ENCODE peak calls at places on chromosome 1, in eight cellular contexts. D is stimulated activated naive B cell treated with anti-CD40 and anti-IgM and Interleukin-4, amounts not matched to agents 10 μg/mL and 1 μg/mL and 100 μg/mL, for 72 hours; I is activated T-cell treated with anti-CD3 and anti-CD28 coated beads, Interleukin-2, amount 50 U/mL, for 48 hours; M is tibial nerve; T is posterior vena cava; Z is stimulated activated CD8-positive, alpha-beta memory T cell treated with anti-CD3 and anti-CD28 coated beads, Interleukin-7, amount 100 ng/mL, for 4 hours; F is neural progenitor cell; A is mammary epithelial cell. U is an unnamed sample.

GRCh38 chr1:235503333-235504121 is 725 bp downstream of the B3GALNT2 start:
- DNase-seq in D (peak), I (no peak), M (no peak), T (peak), Z (peak), F (peak), A (peak), U (peak)

GRCh38 chr1:155485945-155486344 is 76.7 kb downstream of the ASH1L start:
- DNase-seq in D (no peak), I (no peak), M (no peak), T (no peak), Z (no peak), F (no peak), A (no peak), U (no peak)

GRCh38 chr1:95013948-95014574 is 58.7 kb downstream of the ALG14 start:
- DNase-seq in D (no peak), I (no peak), M (no peak), T (no peak), Z (no peak), F (no peak), A (no peak), U (no peak)

GRCh38 chr1:28031173-28031572 is 57.2 kb downstream of the EYA3 start:
- DNase-seq in D (no peak), I (no peak), M (no peak), T (no peak), Z (no peak), F (no peak), A (no peak), U (no peak)

GRCh38 chr1:22295856-22296255 is 153.0 kb upstream of the WNT4 start:
- DNase-seq in D (no peak), I (no peak), M (no peak), T (peak), Z (no peak), F (no peak), A (no peak), U (no peak)

GRCh38 chr1:21703318-21703963 is 34.3 kb upstream of the RAP1GAP start:
- DNase-seq in D (no peak), I (no peak), M (no peak), T (no peak), Z (no peak), F (peak), A (peak), U (no peak)

GRCh38 chr1:151547119-151547899 is 7.2 kb downstream of the TUFT1 start:
- DNase-seq in D (no peak), I (no peak), M (no peak), T (no peak), Z (no peak), F (peak), A (peak), U (no peak)

GRCh38 chr1:247357781-247358211 is 26.1 kb upstream of the ZNF496 start:
- DNase-seq in D (peak), I (no peak), M (no peak), T (peak), Z (no peak), F (no peak), A (peak), U (no peak)

GRCh38 chr1:227869851-227870305 is 54.4 kb downstream of the PRSS38 start:
- DNase-seq in D (no peak), I (no peak), M (no peak), T (no peak), Z (no peak), F (no peak), A (peak), U (no peak)

GRCh38 chr1:14939527-14940284 is 213.8 kb upstream of the TMEM51 start:
- DNase-seq in D (no peak), I (no peak), M (no peak), T (no peak), Z (no peak), F (no peak), A (peak), U (no peak)

U was measured in CD14-positive monocyte.